ENCODE peak calls at places on chromosomes 2 and 18, in eight cellular contexts. C, J, O, U, S, F, I and X are unnamed samples.

GRCh38 chr2:88880441-88880953 is 189.0 kb downstream of the RPIA start:
- DNase-seq in C (peak), J (peak), O (peak), U (no peak), S (peak), F (peak), I (no peak), X (peak)

GRCh38 chr18:1846640-1847039 is 724.7 kb downstream of the METTL4 start:
- DNase-seq in C (no peak), J (no peak), O (no peak), U (no peak), S (peak), F (peak), I (no peak), X (no peak)

GRCh38 chr2:174606336-174606735 is 8.7 kb upstream of the WIPF1 start:
- DNase-seq in C (no peak), J (no peak), O (no peak), U (no peak), S (peak), F (peak), I (no peak), X (peak)

GRCh38 chr2:109124982-109125594 is 3.9 kb upstream of the SH3RF3 start:
- DNase-seq in C (no peak), J (no peak), O (peak), U (no peak), S (no peak), F (no peak), I (no peak), X (no peak)

GRCh38 chr2:240179941-240180666 is 39.6 kb upstream of the OTOS start:
- DNase-seq in C (no peak), J (no peak), O (no peak), U (no peak), S (no peak), F (no peak), I (no peak), X (no peak)

GRCh38 chr18:59575995-59576394 is 121.2 kb downstream of the CCBE1 start:
- DNase-seq in C (no peak), J (no peak), O (no peak), U (no peak), S (no peak), F (no peak), I (no peak), X (no peak)

GRCh38 chr2:58054264-58054663 is 7.7 kb downstream of the VRK2 start:
- DNase-seq in C (no peak), J (no peak), O (no peak), U (no peak), S (peak), F (peak), I (no peak), X (no peak)

GRCh38 chr2:41020318-41020717 is 568.4 kb upstream of the SLC8A1 start:
- DNase-seq in C (no peak), J (no peak), O (no peak), U (no peak), S (no peak), F (no peak), I (no peak), X (no peak)

GRCh38 chr2:140351692-140352091 is 1571.5 kb upstream of the NXPH2 start:
- DNase-seq in C (no peak), J (no peak), O (peak), U (no peak), S (no peak), F (no peak), I (no peak), X (no peak)

GRCh38 chr2:20584045-20584636 is 66.8 kb downstream of the HS1BP3 start:
- DNase-seq in C (no peak), J (no peak), O (no peak), U (peak), S (peak), F (no peak), I (no peak), X (no peak)

GRCh38 chr2:55180374-55180773 is 51.7 kb downstream of the CLHC1 start:
- DNase-seq in C (no peak), J (no peak), O (no peak), U (no peak), S (no peak), F (no peak), I (no peak), X (no peak)

GRCh38 chr18:21991081-21991534 is 178.3 kb upstream of the GATA6 start:
- DNase-seq in C (no peak), J (no peak), O (peak), U (no peak), S (no peak), F (no peak), I (no peak), X (no peak)

GRCh38 chr2:180187611-180188010 is 180.5 kb upstream of the CWC22 start:
- DNase-seq in C (no peak), J (no peak), O (no peak), U (no peak), S (no peak), F (no peak), I (no peak), X (no peak)

GRCh38 chr2:105545731-105546622 is 147.1 kb upstream of the FHL2 start:
- DNase-seq in C (peak), J (peak), O (peak), U (peak), S (peak), F (peak), I (peak), X (peak)

GRCh38 chr18:42929857-42930256 is 185.6 kb downstream of the RIT2 start:
- DNase-seq in C (no peak), J (no peak), O (peak), U (no peak), S (no peak), F (peak), I (no peak), X (no peak)

GRCh38 chr2:154049561-154049960 is 177.8 kb downstream of the GALNT13 start:
- DNase-seq in C (no peak), J (no peak), O (no peak), U (no peak), S (no peak), F (no peak), I (no peak), X (no peak)

GRCh38 chr18:46148810-46149209 is 44.6 kb downstream of the HAUS1 start:
- DNase-seq in C (peak), J (peak), O (peak), U (no peak), S (peak), F (peak), I (peak), X (peak)

GRCh38 chr2:207166349-207167128 is 791 bp upstream of the KLF7 start:
- DNase-seq in C (peak), J (peak), O (peak), U (peak), S (peak), F (peak), I (peak), X (peak)

GRCh38 chr18:23528580-23529472 is 25.5 kb downstream of the RMC1 start:
- DNase-seq in C (no peak), J (peak), O (peak), U (peak), S (peak), F (peak), I (no peak), X (no peak)

GRCh38 chr18:12703714-12704113 is 872 bp downstream of the PSMG2 start:
- DNase-seq in C (no peak), J (no peak), O (peak), U (no peak), S (peak), F (peak), I (no peak), X (no peak)

GRCh38 chr18:27491772-27492171 is 306.7 kb upstream of the CHST9 start:
- DNase-seq in C (no peak), J (no peak), O (peak), U (no peak), S (no peak), F (no peak), I (no peak), X (no peak)

GRCh38 chr2:42060718-42061619 is 13.1 kb downstream of the PKDCC start:
- DNase-seq in C (no peak), J (no peak), O (no peak), U (peak), S (no peak), F (no peak), I (no peak), X (peak)

GRCh38 chr18:58393295-58393694 is 235.6 kb downstream of the ALPK2 start:
- DNase-seq in C (no peak), J (no peak), O (no peak), U (no peak), S (no peak), F (no peak), I (no peak), X (no peak)

GRCh38 chr18:58721586-58722160 is 50.4 kb downstream of the MALT1 start:
- DNase-seq in C (no peak), J (no peak), O (no peak), U (peak), S (no peak), F (peak), I (no peak), X (no peak)

GRCh38 chr18:54023471-54023870 is 201.0 kb downstream of the MBD2 start:
- DNase-seq in C (no peak), J (no peak), O (no peak), U (no peak), S (peak), F (peak), I (no peak), X (no peak)

GRCh38 chr2:120477198-120477597 is 131.3 kb downstream of the INHBB start:
- DNase-seq in C (no peak), J (no peak), O (no peak), U (no peak), S (no peak), F (no peak), I (no peak), X (no peak)

GRCh38 chr18:68817584-68817983 is 19.7 kb downstream of the CCDC102B start:
- DNase-seq in C (no peak), J (no peak), O (no peak), U (no peak), S (peak), F (peak), I (no peak), X (no peak)